ENCODE peak calls at places on chromosomes 12 and 14, in four cellular contexts. One of them, this sample, is unnamed.

GRCh38 chr14:91317381-91318313 is 73.1 kb upstream of the GPR68 start:
- DNase-seq in GM12878: no peak
- DNase-seq in HepG2: no peak
- DNase-seq in K562: no peak
- DNase-seq in this sample: no peak

GRCh38 chr12:85310025-85310424 is 30.0 kb downstream of the ALX1 start:
- DNase-seq in GM12878: no peak
- DNase-seq in HepG2: no peak
- DNase-seq in K562: no peak
- DNase-seq in this sample: no peak

GRCh38 chr14:69242311-69243224 is 17.4 kb upstream of the GALNT16 start:
- DNase-seq in GM12878: peak
- DNase-seq in HepG2: peak
- DNase-seq in K562: peak
- DNase-seq in this sample: peak

GRCh38 chr14:32217301-32217700 is 14.2 kb upstream of the RNU6-8 start:
- DNase-seq in GM12878: no peak
- DNase-seq in HepG2: no peak
- DNase-seq in K562: no peak
- DNase-seq in this sample: no peak

GRCh38 chr14:98293527-98293926 is 978.5 kb downstream of the BCL11B start:
- DNase-seq in GM12878: no peak
- DNase-seq in HepG2: no peak
- DNase-seq in K562: no peak
- DNase-seq in this sample: no peak

GRCh38 chr12:50218386-50218785 is 51.2 kb upstream of the CERS5 start:
- DNase-seq in GM12878: no peak
- DNase-seq in HepG2: no peak
- DNase-seq in K562: no peak
- DNase-seq in this sample: no peak

GRCh38 chr14:73248294-73248868 is 11.1 kb downstream of the PAPLN start:
- DNase-seq in GM12878: peak
- DNase-seq in HepG2: no peak
- DNase-seq in K562: peak
- DNase-seq in this sample: no peak

GRCh38 chr12:124533456-124533855 is 34.0 kb downstream of the NCOR2 start:
- DNase-seq in GM12878: no peak
- DNase-seq in HepG2: no peak
- DNase-seq in K562: no peak
- DNase-seq in this sample: no peak

GRCh38 chr12:11846504-11846903 is 197.0 kb downstream of the ETV6 start:
- DNase-seq in GM12878: no peak
- DNase-seq in HepG2: no peak
- DNase-seq in K562: no peak
- DNase-seq in this sample: no peak

GRCh38 chr12:91620422-91620821 is 437.8 kb upstream of the DCN start:
- DNase-seq in GM12878: no peak
- DNase-seq in HepG2: no peak
- DNase-seq in K562: no peak
- DNase-seq in this sample: no peak

GRCh38 chr12:104665296-104665695 is 208.5 kb downstream of the CHST11 start:
- DNase-seq in GM12878: no peak
- DNase-seq in HepG2: no peak
- DNase-seq in K562: no peak
- DNase-seq in this sample: no peak

GRCh38 chr12:130712346-130713065 is 3.6 kb downstream of the RIMBP2 start:
- DNase-seq in GM12878: no peak
- DNase-seq in HepG2: no peak
- DNase-seq in K562: no peak
- DNase-seq in this sample: no peak

GRCh38 chr12:30437616-30438015 is 258.1 kb downstream of the IPO8 start:
- DNase-seq in GM12878: no peak
- DNase-seq in HepG2: peak
- DNase-seq in K562: no peak
- DNase-seq in this sample: no peak

GRCh38 chr14:100241279-100241678 is 2.3 kb downstream of the YY1 start:
- DNase-seq in GM12878: no peak
- DNase-seq in HepG2: no peak
- DNase-seq in K562: peak
- DNase-seq in this sample: no peak

GRCh38 chr14:87896393-87897380 is 96.3 kb downstream of the GALC start:
- DNase-seq in GM12878: no peak
- DNase-seq in HepG2: peak
- DNase-seq in K562: peak
- DNase-seq in this sample: no peak

GRCh38 chr12:113240395-113240794 is 19.1 kb downstream of the TPCN1 start:
- DNase-seq in GM12878: no peak
- DNase-seq in HepG2: no peak
- DNase-seq in K562: no peak
- DNase-seq in this sample: no peak

GRCh38 chr14:90551070-90551704 is 154.4 kb downstream of the CALM1 start:
- DNase-seq in GM12878: no peak
- DNase-seq in HepG2: no peak
- DNase-seq in K562: no peak
- DNase-seq in this sample: no peak

GRCh38 chr14:100278702-100279101 is 27.5 kb downstream of the SLC25A29 start:
- DNase-seq in GM12878: no peak
- DNase-seq in HepG2: peak
- DNase-seq in K562: no peak
- DNase-seq in this sample: no peak

GRCh38 chr12:120775862-120776552 is 50.4 kb downstream of the ACADS start:
- DNase-seq in GM12878: no peak
- DNase-seq in HepG2: peak
- DNase-seq in K562: no peak
- DNase-seq in this sample: no peak

GRCh38 chr14:100297320-100298300 is 8.6 kb downstream of the SLC25A29 start:
- DNase-seq in GM12878: peak
- DNase-seq in HepG2: no peak
- DNase-seq in K562: peak
- DNase-seq in this sample: no peak

GRCh38 chr12:84698576-84699333 is 213.8 kb downstream of the SLC6A15 start:
- DNase-seq in GM12878: no peak
- DNase-seq in HepG2: no peak
- DNase-seq in K562: no peak
- DNase-seq in this sample: no peak

GRCh38 chr12:85244561-85244960 is 35.5 kb upstream of the ALX1 start:
- DNase-seq in GM12878: no peak
- DNase-seq in HepG2: no peak
- DNase-seq in K562: no peak
- DNase-seq in this sample: no peak

GRCh38 chr14:95478818-95479217 is 37.6 kb downstream of the SYNE3 start:
- DNase-seq in GM12878: no peak
- DNase-seq in HepG2: no peak
- DNase-seq in K562: no peak
- DNase-seq in this sample: no peak

GRCh38 chr14:61268797-61269196 is 12.3 kb downstream of the TMEM30B start:
- DNase-seq in GM12878: no peak
- DNase-seq in HepG2: no peak
- DNase-seq in K562: no peak
- DNase-seq in this sample: no peak

GRCh38 chr14:96962337-96962736 is 165.2 kb downstream of the VRK1 start:
- DNase-seq in GM12878: no peak
- DNase-seq in HepG2: no peak
- DNase-seq in K562: no peak
- DNase-seq in this sample: no peak

DNA sequence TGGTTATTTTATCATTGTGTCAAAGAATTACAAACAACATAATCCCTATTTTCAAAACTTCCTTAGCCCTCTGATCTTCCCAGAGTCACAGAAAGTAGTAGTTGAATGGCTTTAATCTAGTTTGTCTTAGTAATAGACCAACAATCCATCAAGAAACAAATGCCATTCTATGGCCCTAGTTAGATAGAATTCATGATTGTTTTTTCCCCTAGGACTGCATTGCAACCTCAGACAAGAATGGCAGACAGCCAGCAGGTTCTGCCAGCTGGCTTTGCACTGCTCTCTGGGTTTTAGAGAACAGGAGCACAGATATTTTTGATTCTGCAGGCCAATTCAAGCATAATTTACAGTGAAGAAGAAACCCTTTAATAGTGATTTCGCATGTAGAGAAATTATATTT is 33.8 kb downstream of the SYT1 start:
- DNase-seq in GM12878: no peak
- DNase-seq in HepG2: no peak
- DNase-seq in K562: no peak
- DNase-seq in this sample: no peak
- TF ChIP-seq CBFB in GM12878: no peak
- TF ChIP-seq CBFB in HepG2: no peak
- TF ChIP-seq CBFB in K562: no peak
- TF ChIP-seq CBFB in this sample: no peak

DNA sequence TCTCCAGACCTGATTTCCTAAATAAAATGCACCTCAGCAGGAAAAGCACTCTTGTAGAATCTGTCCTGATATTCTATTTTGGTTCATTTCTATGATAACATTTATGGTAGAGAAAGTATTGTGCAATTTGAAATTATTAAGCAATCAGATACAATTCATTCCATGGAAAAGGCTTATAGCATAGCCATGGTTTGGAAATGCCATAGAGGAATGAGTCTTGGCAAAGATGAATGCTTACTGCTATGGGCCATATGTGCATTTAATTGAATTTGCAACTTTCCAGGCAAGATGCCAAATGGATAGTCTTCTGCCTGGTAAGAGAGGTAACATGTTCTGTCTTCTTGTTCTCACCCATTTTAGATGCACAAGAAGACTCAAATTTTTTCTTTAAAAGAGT is 212.4 kb upstream of the SLC16A7 start:
- DNase-seq in GM12878: no peak
- DNase-seq in HepG2: no peak
- DNase-seq in K562: no peak
- DNase-seq in this sample: no peak
- TF ChIP-seq CBFB in GM12878: no peak
- TF ChIP-seq CBFB in HepG2: no peak
- TF ChIP-seq CBFB in K562: no peak
- TF ChIP-seq CBFB in this sample: no peak

GRCh38 chr12:66279127-66279712 is 23.1 kb upstream of the HELB start:
- DNase-seq in GM12878: no peak
- DNase-seq in HepG2: peak
- DNase-seq in K562: peak
- DNase-seq in this sample: no peak
- TF ChIP-seq CBFB in GM12878: no peak
- TF ChIP-seq CBFB in HepG2: no peak
- TF ChIP-seq CBFB in K562: no peak
- TF ChIP-seq CBFB in this sample: no peak

GRCh38 chr14:33567736-33568124 is 383.1 kb downstream of the EGLN3 start:
- DNase-seq in GM12878: no peak
- DNase-seq in HepG2: no peak
- DNase-seq in K562: no peak
- DNase-seq in this sample: no peak

GRCh38 chr14:33568935-33569579 is 381.8 kb downstream of the EGLN3 start:
- DNase-seq in GM12878: no peak
- DNase-seq in HepG2: no peak
- DNase-seq in K562: no peak
- DNase-seq in this sample: no peak

GRCh38 chr14:33567003-33567735 is 383.7 kb downstream of the EGLN3 start:
- DNase-seq in GM12878: no peak
- DNase-seq in HepG2: peak
- DNase-seq in K562: no peak
- DNase-seq in this sample: no peak

GRCh38 chr14:33570717-33571058 is 380.2 kb downstream of the EGLN3 start:
- DNase-seq in GM12878: no peak
- DNase-seq in HepG2: no peak
- DNase-seq in K562: peak
- DNase-seq in this sample: no peak

DNA sequence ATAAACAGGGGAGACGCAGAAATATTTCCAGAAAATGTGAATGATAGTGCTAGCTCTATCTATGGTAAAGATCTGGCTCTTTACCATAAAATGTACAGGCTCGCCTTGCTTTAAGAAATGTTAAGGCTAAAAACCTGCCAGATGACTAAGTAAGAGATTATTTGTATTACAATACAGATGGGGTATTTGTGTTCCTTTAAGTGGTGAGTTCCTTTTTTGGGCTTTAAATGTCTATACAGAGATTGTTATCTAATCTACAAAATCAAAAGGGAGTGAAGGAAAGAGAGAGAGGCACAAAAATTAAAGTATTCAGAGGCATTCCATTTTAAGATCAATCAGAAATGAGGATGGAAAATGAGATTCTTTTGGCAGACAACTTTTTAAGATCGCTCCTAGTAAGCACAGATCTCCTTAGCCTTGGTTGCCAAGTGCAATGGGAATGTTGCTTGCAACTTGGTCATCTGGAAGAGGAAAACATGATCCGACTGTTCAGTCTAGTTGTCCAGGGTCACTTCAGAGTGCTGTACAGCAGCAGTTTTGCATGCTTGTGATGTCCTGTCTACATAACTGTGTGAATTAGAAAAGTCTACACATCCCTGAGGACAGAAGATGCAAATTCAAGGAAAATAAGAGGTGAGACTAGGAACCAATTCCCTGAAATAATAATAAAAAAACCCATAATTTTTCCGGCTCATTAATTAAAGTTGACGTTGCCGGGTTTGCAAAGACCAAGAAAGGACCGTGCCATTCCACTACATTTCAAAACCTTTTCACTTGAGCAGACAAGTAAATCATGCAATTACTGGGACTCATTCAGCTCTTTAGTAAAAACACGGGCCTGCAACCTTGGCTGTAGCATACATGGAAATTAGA is 380.8 kb downstream of the EGLN3 start:
- DNase-seq in GM12878: no peak
- DNase-seq in HepG2: no peak
- DNase-seq in K562: no peak
- DNase-seq in this sample: no peak
- TF ChIP-seq CBFB in GM12878: no peak
- TF ChIP-seq CBFB in HepG2: no peak
- TF ChIP-seq CBFB in K562: no peak
- TF ChIP-seq CBFB in this sample: no peak

DNA sequence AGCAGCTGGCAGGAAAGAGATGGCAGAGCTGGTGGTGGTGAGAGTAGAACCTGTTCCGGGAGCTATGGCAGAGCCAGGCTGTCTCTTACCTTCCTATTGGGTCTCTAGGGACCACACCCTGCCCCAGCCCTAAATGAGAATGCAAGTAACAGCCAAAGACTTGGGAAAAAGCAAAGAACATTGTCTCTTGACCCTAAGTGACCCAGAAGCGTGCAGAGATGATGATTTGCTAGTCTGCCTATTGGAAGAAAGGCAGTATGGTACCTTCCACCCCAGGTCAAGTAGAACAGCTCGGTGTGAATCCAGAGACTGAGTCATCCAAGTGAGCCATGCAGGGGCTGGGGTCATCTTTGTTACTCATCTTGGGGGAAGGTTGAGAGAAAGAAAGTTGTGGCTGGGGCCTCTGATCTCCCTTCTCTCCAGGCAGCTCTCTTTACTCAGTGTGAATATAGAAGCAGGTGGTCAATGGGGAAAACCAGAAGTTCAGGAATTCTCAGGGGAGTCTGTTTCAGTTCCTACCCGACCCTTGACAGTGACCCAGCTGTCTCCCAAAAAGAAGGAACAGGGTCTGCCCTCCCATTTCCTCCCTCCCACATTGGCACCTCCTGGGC is 1.7 kb downstream of the BLOC1S1 start:
- DNase-seq in GM12878: no peak
- DNase-seq in HepG2: no peak
- DNase-seq in K562: peak
- DNase-seq in this sample: no peak
- TF ChIP-seq CBFB in GM12878: no peak
- TF ChIP-seq CBFB in HepG2: no peak
- TF ChIP-seq CBFB in K562: no peak
- TF ChIP-seq CBFB in this sample: no peak

This sample was measured in WTC11.